ENCODE peak calls at places on chromosomes 13 and 19, in four cellular contexts. A is A549; U is activated CD4-positive, alpha-beta T cell treated with anti-CD3 and anti-CD28 coated beads, Interleukin-2, amount 50 U/mL, for 24 hours; O is suprapubic skin. G is an unnamed sample.

GRCh38 chr13:109844396-109844795 is 58.0 kb upstream of the IRS2 start:
- DNase-seq in U (no peak), O (no peak), A (no peak), G (peak; percentile 66)

GRCh38 chr13:38755792-38756191 is 68.9 kb downstream of the FREM2 start:
- DNase-seq in O (no peak), A (no peak), U (no peak), G (no peak)

GRCh38 chr19:34962945-34963530 is 991 bp downstream of the ZNF792 start:
- DNase-seq in A (no peak), O (no peak), U (no peak), G (no peak)

GRCh38 chr13:102609696-102610095 is 12.9 kb downstream of the TPP2 start:
- DNase-seq in O (no peak), U (no peak), A (no peak), G (no peak)

GRCh38 chr19:17448190-17448967 is at the start of gene TMEM221:
- DNase-seq in A (peak; percentile 66), O (no peak), U (no peak), G (peak; percentile 44)

GRCh38 chr19:39130337-39131254 is 5.0 kb downstream of the PAK4 start:
- DNase-seq in U (no peak), O (no peak), A (no peak), G (no peak)

GRCh38 chr13:35994131-35994966 is 136.8 kb downstream of the DCLK1 start:
- DNase-seq in A (no peak), O (no peak), U (no peak), G (peak; percentile 93)

GRCh38 chr19:18122424-18122823 is 24.8 kb downstream of the MAST3 start:
- DNase-seq in A (no peak), O (no peak), U (no peak), G (no peak)

GRCh38 chr13:91203430-91203829 is 144.1 kb upstream of the MIR17HG start:
- DNase-seq in A (no peak), O (no peak), U (no peak), G (no peak)

GRCh38 chr19:20039203-20039723 is at the start of gene ZNF682:
- DNase-seq in U (peak; percentile 95), O (peak; percentile 98), A (no peak), G (peak; percentile 96)

GRCh38 chr19:49590971-49591730 is at the start of gene PRR12:
- DNase-seq in U (peak; percentile 55), O (no peak), A (peak; percentile 88), G (peak; percentile 77)

GRCh38 chr13:35984776-35985453 is 146.3 kb downstream of the DCLK1 start:
- DNase-seq in U (no peak), A (no peak), O (no peak), G (no peak)

GRCh38 chr19:9785367-9786331 is 17.1 kb upstream of the ZNF846 start:
- DNase-seq in U (peak; percentile 98), O (peak; percentile 99), A (peak; percentile 93), G (peak; percentile 95)

GRCh38 chr13:26186995-26187394 is 35.1 kb downstream of the RNF6 start:
- DNase-seq in A (no peak), O (no peak), U (no peak), G (peak; percentile 4)

GRCh38 chr13:43074824-43075510 is 51.6 kb downstream of the DNAJC15 start:
- DNase-seq in U (no peak), O (no peak), A (no peak), G (no peak)

GRCh38 chr13:32407854-32408253 is 20.1 kb downstream of the N4BP2L1 start:
- DNase-seq in A (no peak), O (no peak), U (no peak), G (no peak)

GRCh38 chr13:109867766-109868165 is 81.4 kb upstream of the IRS2 start:
- DNase-seq in U (no peak), O (no peak), A (no peak), G (no peak)

GRCh38 chr19:22612316-22612715 is 21.8 kb upstream of the ZNF492 start:
- DNase-seq in O (no peak), A (no peak), U (no peak), G (no peak)

GRCh38 chr19:54190503-54190941 is 586 bp upstream of the TSEN34 start:
- DNase-seq in A (peak; percentile 100), U (peak; percentile 100), O (peak; percentile 100), G (peak; percentile 100)

GRCh38 chr13:40189426-40189825 is 477.0 kb downstream of the FOXO1 start:
- DNase-seq in U (peak; percentile 29), O (no peak), A (no peak), G (no peak)

GRCh38 chr19:1252818-1253513 is 4.6 kb downstream of the MIDN start:
- DNase-seq in U (no peak), A (peak; percentile 91), O (peak; percentile 96), G (peak; percentile 97)

GRCh38 chr13:27347373-27347772 is 76.7 kb downstream of the RASL11A start:
- DNase-seq in A (no peak), O (no peak), U (no peak), G (no peak)

GRCh38 chr13:20161275-20161950 is 561 bp upstream of the GJA3 start:
- DNase-seq in O (no peak), U (no peak), A (no peak), G (peak; percentile 31)

GRCh38 chr19:45809643-45810159 is 5.4 kb downstream of the RSPH6A start:
- DNase-seq in A (peak; percentile 68), O (no peak), U (no peak), G (peak; percentile 68)

GRCh38 chr13:76803831-76804230 is 82.4 kb downstream of the KCTD12 start:
- DNase-seq in U (no peak), A (no peak), O (no peak), G (no peak)

GRCh38 chr13:49218493-49219051 is 1.6 kb upstream of the MLNR start:
- DNase-seq in U (no peak), A (no peak), O (no peak), G (peak; percentile 16)

GRCh38 chr13:41144576-41144975 is 12.0 kb upstream of the KBTBD6 start:
- DNase-seq in A (no peak), U (no peak), O (no peak), G (no peak)

GRCh38 chr13:114105351-114106225 is 26.8 kb downstream of the RASA3 start:
- DNase-seq in A (no peak), O (peak; percentile 57), U (no peak), G (peak; percentile 32)

GRCh38 chr19:45376045-45376724 is 5.8 kb upstream of the ERCC2 start:
- DNase-seq in U (no peak), A (peak; percentile 91), O (no peak), G (peak; percentile 100)

GRCh38 chr13:26719356-26719945 is 41.1 kb downstream of the GPR12 start:
- DNase-seq in O (no peak), U (no peak), A (no peak), G (peak; percentile 25)

GRCh38 chr13:73142091-73142490 is 83.3 kb downstream of the KLF5 start:
- DNase-seq in O (no peak), A (no peak), U (no peak), G (no peak)

GRCh38 chr19:22784051-22784450 is at the start of gene ZNF99:
- DNase-seq in U (no peak), O (peak; percentile 56), A (no peak), G (no peak)

GRCh38 chr13:50842711-50843255 is 709 bp downstream of the DLEU7 start:
- DNase-seq in U (no peak), O (no peak), A (no peak), G (no peak)

GRCh38 chr19:49786432-49786831 is 19.6 kb downstream of the AP2A1 start:
- DNase-seq in A (peak; percentile 46), O (no peak), U (no peak), G (peak; percentile 73)

GRCh38 chr13:51922771-51923480 is 61.2 kb downstream of the CCDC70 start:
- DNase-seq in A (no peak), U (no peak), O (no peak), G (no peak)

GRCh38 chr19:46866407-46867132 is 5.8 kb downstream of the ARHGAP35 start:
- DNase-seq in O (no peak), U (no peak), A (peak; percentile 58), G (peak; percentile 56)

GRCh38 chr13:100633461-100633860 is 41.1 kb downstream of the TMTC4 start:
- DNase-seq in O (no peak), A (peak; percentile 56), U (no peak), G (peak; percentile 67)

G was measured in EL.